ENCODE peak calls at places on chromosomes 4 and X, in five cellular contexts. B, W, C, I and A are unnamed samples.
A peak's percentile ranks its signal among the peaks of the same experiment; 100 is the strongest.

GRCh38 chrX:26918633-26919032 is 544.5 kb downstream of the PPP4R3C start:
- DNase-seq in B (no peak), W (no peak), C (peak; percentile 23), I (peak; percentile 13), A (no peak)

GRCh38 chrX:72080150-72080549 is 51.6 kb downstream of the RTL5 start:
- DNase-seq in B (no peak), W (no peak), C (no peak), I (no peak), A (no peak)

GRCh38 chrX:40171513-40172168 is 73.9 kb upstream of the BCOR start:
- DNase-seq in B (no peak), W (no peak), C (no peak), I (no peak), A (peak; percentile 58)

GRCh38 chrX:121165930-121166359 is 118.5 kb downstream of the GLUD2 start:
- DNase-seq in B (no peak), W (no peak), C (no peak), I (no peak), A (no peak)

GRCh38 chr4:15754323-15754722 is 23.8 kb upstream of the CD38 start:
- DNase-seq in B (no peak), W (no peak), C (no peak), I (no peak), A (peak; percentile 71)

GRCh38 chrX:69022430-69022829 is 142.8 kb downstream of the PJA1 start:
- DNase-seq in B (no peak), W (no peak), C (no peak), I (no peak), A (no peak)

GRCh38 chrX:110425222-110425621 is 66.6 kb downstream of the RTL9 start:
- DNase-seq in B (no peak), W (no peak), C (no peak), I (no peak), A (no peak)

GRCh38 chr4:57110635-57111546 is 706 bp upstream of the IGFBP7 start:
- DNase-seq in B (peak; percentile 63), W (no peak), C (no peak), I (no peak), A (peak; percentile 11)

GRCh38 chrX:46279214-46279924 is 265.9 kb downstream of the ZNF674 start:
- DNase-seq in B (no peak), W (no peak), C (no peak), I (no peak), A (peak; percentile 25)

GRCh38 chr4:177339794-177340374 is 30.2 kb downstream of the NEIL3 start:
- DNase-seq in B (no peak), W (no peak), C (peak; percentile 29), I (peak; percentile 26), A (no peak)

GRCh38 chr4:69025999-69026387 is 70.3 kb upstream of the UGT2B7 start:
- DNase-seq in B (no peak), W (no peak), C (no peak), I (no peak), A (no peak)

GRCh38 chr4:69026974-69027373 is 69.3 kb upstream of the UGT2B7 start:
- DNase-seq in B (no peak), W (no peak), C (no peak), I (no peak), A (no peak)

DNA sequence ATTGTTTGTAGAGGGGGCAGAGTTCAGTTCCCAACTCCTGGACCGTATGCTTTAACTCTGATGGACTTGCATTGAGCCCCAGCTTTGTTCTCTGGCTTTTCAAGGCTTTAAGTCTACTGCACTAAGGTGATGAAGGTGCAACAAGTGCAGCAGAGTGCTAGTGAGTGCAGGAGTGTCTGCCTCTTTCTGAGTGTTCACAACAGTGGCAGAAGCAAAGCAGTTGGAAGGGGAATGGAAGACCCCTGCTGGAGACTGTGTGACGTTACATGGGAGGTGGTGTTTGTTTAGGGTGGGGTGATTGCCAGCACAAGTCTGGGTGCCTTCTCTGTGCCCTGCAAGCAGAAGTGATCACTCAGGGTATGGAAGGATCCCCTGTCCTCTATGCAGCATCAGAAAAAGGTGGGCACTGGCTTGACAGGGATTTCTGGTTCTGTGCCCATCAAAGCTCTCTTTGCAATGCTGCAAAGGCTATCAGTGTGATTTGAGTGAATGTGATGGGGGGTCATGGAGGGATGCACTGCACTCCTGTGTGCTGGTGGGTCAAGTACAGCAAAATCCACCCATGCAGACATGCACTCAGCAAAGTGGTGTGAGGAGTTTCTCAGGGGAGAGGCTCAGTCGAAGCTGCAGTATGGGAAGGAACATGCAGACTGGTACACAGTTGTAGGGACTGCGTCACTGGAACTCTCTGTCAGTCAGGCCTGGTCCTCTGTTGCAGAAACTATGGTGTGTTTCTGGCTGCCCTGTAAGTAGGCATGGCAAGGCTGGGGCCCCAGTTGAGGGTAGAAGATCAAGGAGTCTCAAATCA is 70.9 kb upstream of the UGT2B7 start:
- DNase-seq in B (no peak), W (no peak), C (peak; percentile 68), I (peak; percentile 50), A (no peak)
- TF ChIP-seq CTCF in B (no peak), W (peak; percentile 67), C (peak; percentile 81), I (peak; percentile 17), A (no peak)

GRCh38 chr4:140427919-140428471 is 547 bp upstream of the CLGN start:
- DNase-seq in B (no peak), W (no peak), C (peak; percentile 57), I (peak; percentile 42), A (no peak)

GRCh38 chr4:140426610-140427103 is 791 bp downstream of the CLGN start:
- DNase-seq in B (no peak), W (no peak), C (peak; percentile 3), I (no peak), A (peak; percentile 12)

GRCh38 chr4:140423106-140423505 is 4.3 kb downstream of the CLGN start:
- DNase-seq in B (no peak), W (no peak), C (no peak), I (no peak), A (no peak)

GRCh38 chr4:140427104-140427918 is at the start of gene CLGN:
- DNase-seq in B (peak; percentile 64), W (no peak), C (peak; percentile 77), I (peak; percentile 77), A (peak; percentile 68)
- TF ChIP-seq CTCF in B (no peak), W (peak; percentile 53), C (peak; percentile 86), I (peak; percentile 45), A (peak; percentile 54)

DNA sequence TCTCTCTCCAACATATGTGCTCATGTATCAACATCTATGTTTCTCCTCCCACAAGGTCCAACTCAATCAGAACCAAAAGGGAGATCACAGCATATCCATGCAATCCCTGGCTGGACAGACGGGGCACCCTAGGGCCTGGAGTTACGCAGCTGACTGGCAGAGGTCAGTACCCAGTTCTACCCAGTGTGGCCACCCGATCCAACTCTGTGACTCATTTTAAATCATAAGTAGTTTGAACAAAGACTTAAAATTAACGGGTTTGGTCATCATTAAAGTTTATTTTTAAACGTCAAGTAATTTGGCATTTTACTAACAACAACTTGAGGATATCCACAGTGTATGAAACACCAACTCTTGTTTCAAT is 59.5 kb downstream of the APBB2 start:
- DNase-seq in B (no peak), W (no peak), C (no peak), I (peak; percentile 22), A (no peak)
- TF ChIP-seq CTCF in B (no peak), W (no peak), C (no peak), I (no peak), A (no peak)

DNA sequence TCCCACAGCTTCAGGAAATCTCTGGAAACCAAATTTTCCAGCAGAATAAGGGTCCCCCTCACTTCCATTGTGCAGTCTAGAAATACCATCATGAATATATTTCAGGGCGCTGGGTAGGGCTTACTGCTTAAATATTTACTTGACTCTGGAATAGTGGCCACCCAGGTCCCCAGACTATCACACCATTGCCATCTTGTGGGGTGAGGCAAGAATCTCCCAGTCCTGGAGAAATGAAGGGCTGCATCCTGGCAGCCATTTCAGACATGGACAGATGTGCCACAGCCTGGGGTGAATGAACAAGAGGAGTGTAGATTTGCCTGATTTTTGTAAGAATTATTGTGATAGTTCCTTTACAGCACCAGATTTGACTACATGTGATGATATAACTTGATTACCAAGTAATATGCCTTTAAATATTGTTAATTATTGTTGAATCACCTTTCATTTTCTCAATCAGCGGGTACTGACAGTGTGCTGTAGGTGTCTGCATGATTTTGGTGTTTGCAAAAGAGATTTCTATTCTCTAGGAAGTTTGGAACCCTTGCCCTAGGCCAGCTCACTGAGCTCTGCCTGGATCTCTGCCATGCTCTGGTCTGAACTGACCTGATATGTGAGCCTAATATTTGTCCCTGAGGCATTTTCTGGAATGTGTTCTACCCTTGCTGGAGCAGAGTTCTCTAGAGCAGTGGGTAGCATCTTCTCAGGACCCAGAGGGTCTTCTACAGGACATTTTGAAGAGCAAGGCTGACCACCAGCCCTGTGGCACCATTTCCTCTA is 183.4 kb downstream of the KIT start:
- DNase-seq in B (no peak), W (no peak), C (no peak), I (peak; percentile 2), A (no peak)
- TF ChIP-seq CTCF in B (peak; percentile 9), W (peak; percentile 1), C (peak; percentile 26), I (no peak), A (no peak)